ENCODE peak calls at places on chromosome 19, in four cellular contexts. One of them, this sample, is unnamed.

GRCh38 chr19:41758846-41759245 is 3.5 kb downstream of the CEACAM6 start:
- DNase-seq in transverse colon: no peak
- DNase-seq in dorsolateral prefrontal cortex: no peak
- DNase-seq in occipital lobe: no peak
- DNase-seq in this sample: no peak

GRCh38 chr19:49210108-49210900 is 52.7 kb downstream of the TRPM4 start:
- DNase-seq in occipital lobe: no peak
- DNase-seq in transverse colon: peak
- DNase-seq in dorsolateral prefrontal cortex: no peak
- DNase-seq in this sample: peak

GRCh38 chr19:58543826-58544590 is at the start of gene TRIM28:
- DNase-seq in transverse colon: peak
- DNase-seq in occipital lobe: no peak
- DNase-seq in dorsolateral prefrontal cortex: peak
- DNase-seq in this sample: peak

GRCh38 chr19:1383014-1383310 is 745 bp upstream of the NDUFS7 start:
- DNase-seq in occipital lobe: no peak
- DNase-seq in dorsolateral prefrontal cortex: no peak
- DNase-seq in transverse colon: no peak
- DNase-seq in this sample: no peak

GRCh38 chr19:15479391-15480345 is at the start of gene PGLYRP2:
- DNase-seq in occipital lobe: peak
- DNase-seq in dorsolateral prefrontal cortex: peak
- DNase-seq in transverse colon: no peak
- DNase-seq in this sample: no peak

GRCh38 chr19:55082023-55082851 is 6.6 kb downstream of the EPS8L1 start:
- DNase-seq in dorsolateral prefrontal cortex: no peak
- DNase-seq in occipital lobe: no peak
- DNase-seq in transverse colon: no peak
- DNase-seq in this sample: no peak

GRCh38 chr19:41904118-41904870 is 21.3 kb downstream of the ARHGEF1 start:
- DNase-seq in occipital lobe: no peak
- DNase-seq in transverse colon: peak
- DNase-seq in dorsolateral prefrontal cortex: no peak
- DNase-seq in this sample: no peak

GRCh38 chr19:11464333-11465265 is 16.2 kb downstream of the ELAVL3 start:
- DNase-seq in dorsolateral prefrontal cortex: no peak
- DNase-seq in transverse colon: no peak
- DNase-seq in occipital lobe: no peak
- DNase-seq in this sample: no peak